ENCODE peak calls at places on chromosomes 12 and 14, in nine cellular contexts. C is suprapubic skin, Z is endothelial cell, Y is foreskin fibroblast, L is astrocyte of the spinal cord, O is GM23338, R is heart left ventricle, I is MM.1S, E is heart right ventricle. G is an unnamed sample.

GRCh38 chr12:107359382-107359781 is 266.0 kb upstream of the CRY1 start:
- DNase-seq in E (no peak), Y (peak), L (peak), O (no peak), I (no peak), C (no peak), R (no peak), Z (no peak), G (no peak)

GRCh38 chr12:21819236-21819635 is 44.7 kb upstream of the KCNJ8 start:
- DNase-seq in Z (no peak), O (peak), C (no peak), R (no peak), I (no peak), L (peak), E (no peak), Y (peak), G (no peak)

GRCh38 chr14:71063351-71063750 is 156.1 kb downstream of the PCNX1 start:
- DNase-seq in Z (no peak), I (no peak), R (no peak), Y (no peak), E (no peak), L (no peak), O (no peak), C (no peak), G (no peak)

GRCh38 chr12:38898001-38898684 is 7.2 kb downstream of the CPNE8 start:
- DNase-seq in L (no peak), Z (no peak), E (no peak), R (no peak), O (peak), I (no peak), Y (no peak), C (no peak), G (no peak)

GRCh38 chr12:51520576-51521325 is 70.3 kb upstream of the SCN8A start:
- DNase-seq in Z (no peak), Y (no peak), O (peak), I (no peak), E (no peak), L (no peak), C (no peak), R (no peak), G (no peak)

GRCh38 chr12:46764005-46764404 is 61.8 kb downstream of the SLC38A4 start:
- DNase-seq in E (no peak), R (no peak), I (no peak), L (no peak), Y (no peak), Z (no peak), O (no peak), C (no peak), G (no peak)

GRCh38 chr14:103177376-103177775 is 54.1 kb downstream of the TNFAIP2 start:
- DNase-seq in O (no peak), L (no peak), Z (no peak), E (no peak), I (no peak), C (no peak), R (no peak), Y (no peak), G (no peak)

GRCh38 chr12:53300187-53300586 is 692 bp downstream of the MYG1 start:
- DNase-seq in O (peak), Y (peak), R (no peak), Z (no peak), L (peak), I (no peak), C (no peak), E (no peak), G (no peak)

GRCh38 chr14:103711516-103712431 is 3.5 kb downstream of the XRCC3 start:
- DNase-seq in R (peak), E (peak), I (no peak), Y (no peak), C (no peak), Z (no peak), O (no peak), L (no peak), G (no peak)

GRCh38 chr12:120490833-120491512 is 4.9 kb upstream of the DYNLL1 start:
- DNase-seq in Z (no peak), I (no peak), R (peak), Y (no peak), E (no peak), O (no peak), L (no peak), C (no peak), G (no peak)

GRCh38 chr14:75906680-75907280 is 75.0 kb downstream of the TGFB3 start:
- DNase-seq in R (peak), Y (peak), L (peak), E (peak), Z (peak), I (peak), O (peak), C (no peak), G (peak)

GRCh38 chr12:95037906-95038305 is 34.4 kb upstream of the NDUFA12 start:
- DNase-seq in C (no peak), R (no peak), L (no peak), O (no peak), I (no peak), Y (no peak), Z (no peak), E (no peak), G (no peak)

GRCh38 chr12:5247144-5247543 is 184.8 kb upstream of the NTF3 start:
- DNase-seq in Z (no peak), O (no peak), L (no peak), I (no peak), R (no peak), E (no peak), Y (no peak), C (no peak), G (no peak)

GRCh38 chr12:86513206-86513605 is 257.0 kb upstream of the MGAT4C start:
- DNase-seq in I (no peak), Z (no peak), R (no peak), C (no peak), E (no peak), O (no peak), L (no peak), Y (no peak), G (no peak)

GRCh38 chr14:72801841-72802587 is 91.9 kb downstream of the DPF3 start:
- DNase-seq in L (no peak), Z (no peak), E (no peak), Y (no peak), I (no peak), R (no peak), C (no peak), O (no peak), G (no peak)

GRCh38 chr14:101876539-101876938 is 87.8 kb upstream of the DYNC1H1 start:
- DNase-seq in Y (peak), I (peak), C (peak), R (peak), O (no peak), Z (no peak), L (no peak), E (peak), G (peak)

GRCh38 chr12:13208533-13209278 is 12.2 kb downstream of the EMP1 start:
- DNase-seq in R (no peak), L (no peak), C (no peak), I (peak), O (peak), E (no peak), Y (no peak), Z (peak), G (no peak)

GRCh38 chr12:126760109-126760508 is 1506.9 kb upstream of the TMEM132C start:
- DNase-seq in E (no peak), Z (no peak), L (no peak), R (no peak), Y (no peak), O (no peak), C (no peak), I (no peak), G (no peak)

GRCh38 chr12:12628013-12628412 is 16.3 kb downstream of the CREBL2 start:
- DNase-seq in L (no peak), Y (no peak), E (no peak), O (no peak), I (no peak), R (no peak), Z (no peak), C (no peak), G (no peak)

GRCh38 chr12:13182881-13183280 is 13.6 kb upstream of the EMP1 start:
- DNase-seq in L (no peak), C (no peak), R (no peak), Y (no peak), I (no peak), E (no peak), O (no peak), Z (no peak), G (no peak)

GRCh38 chr12:55965941-55966407 is at the start of gene PMEL:
- DNase-seq in I (peak), E (no peak), L (no peak), Y (no peak), R (no peak), C (no peak), Z (peak), O (peak), G (no peak)

GRCh38 chr14:55789442-55789841 is 209.4 kb downstream of the KTN1 start:
- DNase-seq in R (no peak), I (no peak), Y (no peak), O (no peak), L (no peak), C (no peak), E (no peak), Z (no peak), G (no peak)

GRCh38 chr12:29901585-29901984 is 117.8 kb upstream of the TMTC1 start:
- DNase-seq in L (no peak), E (no peak), C (no peak), I (no peak), R (no peak), Z (no peak), Y (no peak), O (peak), G (no peak)

GRCh38 chr14:91681116-91681515 is 50.8 kb downstream of the CATSPERB start:
- DNase-seq in Z (no peak), C (no peak), O (no peak), R (no peak), I (no peak), Y (no peak), E (no peak), L (no peak), G (no peak)

GRCh38 chr12:3791475-3791874 is 38.6 kb upstream of the CRACR2A start:
- DNase-seq in R (no peak), I (no peak), C (no peak), L (no peak), O (no peak), E (no peak), Z (no peak), Y (no peak), G (no peak)

GRCh38 chr14:83994020-83994419 is 1535.9 kb upstream of the FLRT2 start:
- DNase-seq in R (no peak), O (no peak), Z (no peak), C (no peak), I (no peak), Y (peak), L (peak), E (no peak), G (no peak)

GRCh38 chr12:79688376-79689040 is 2.3 kb downstream of the PAWR start:
- DNase-seq in L (peak), Z (no peak), C (no peak), O (no peak), I (peak), Y (no peak), E (no peak), R (no peak), G (peak)

GRCh38 chr12:113092478-113093408 is 36.2 kb downstream of the DTX1 start:
- DNase-seq in Y (no peak), O (peak), I (no peak), Z (peak), C (peak), E (no peak), L (no peak), R (peak), G (peak)

GRCh38 chr14:106840258-106840657 is 1313.9 kb downstream of the TMEM121 start:
- DNase-seq in L (no peak), Y (no peak), C (no peak), Z (no peak), O (no peak), E (no peak), R (no peak), I (no peak), G (no peak)

GRCh38 chr14:104573930-104574329 is 5.6 kb upstream of the C14orf180 start:
- DNase-seq in R (peak), O (no peak), E (no peak), Z (no peak), C (no peak), L (no peak), Y (no peak), I (no peak), G (no peak)

GRCh38 chr12:103768467-103769123 is 72.4 kb downstream of the NT5DC3 start:
- DNase-seq in E (no peak), L (peak), Z (no peak), C (no peak), O (no peak), Y (no peak), I (no peak), R (no peak), G (no peak)
- TF ChIP-seq CTCF in E (no peak), L (peak), Z (no peak), C (no peak), O (peak), Y (no peak), I (no peak), R (no peak), G (no peak)

GRCh38 chr12:98644433-98644711 is 216 bp downstream of the IKBIP start:
- DNase-seq in C (no peak), L (no peak), I (no peak), Y (peak), Z (peak), E (no peak), O (no peak), R (no peak), G (peak)
- TF ChIP-seq CTCF in C (no peak), L (no peak), I (peak), Y (no peak), Z (no peak), E (peak), O (no peak), R (peak), G (no peak)

GRCh38 chr12:119206348-119207075 is 27.8 kb downstream of the HSPB8 start:
- DNase-seq in L (no peak), R (no peak), Y (no peak), E (no peak), I (no peak), Z (no peak), C (no peak), O (peak), G (no peak)
- TF ChIP-seq CTCF in L (no peak), R (peak), Y (no peak), E (peak), I (no peak), Z (no peak), C (no peak), O (peak), G (no peak)

DNA sequence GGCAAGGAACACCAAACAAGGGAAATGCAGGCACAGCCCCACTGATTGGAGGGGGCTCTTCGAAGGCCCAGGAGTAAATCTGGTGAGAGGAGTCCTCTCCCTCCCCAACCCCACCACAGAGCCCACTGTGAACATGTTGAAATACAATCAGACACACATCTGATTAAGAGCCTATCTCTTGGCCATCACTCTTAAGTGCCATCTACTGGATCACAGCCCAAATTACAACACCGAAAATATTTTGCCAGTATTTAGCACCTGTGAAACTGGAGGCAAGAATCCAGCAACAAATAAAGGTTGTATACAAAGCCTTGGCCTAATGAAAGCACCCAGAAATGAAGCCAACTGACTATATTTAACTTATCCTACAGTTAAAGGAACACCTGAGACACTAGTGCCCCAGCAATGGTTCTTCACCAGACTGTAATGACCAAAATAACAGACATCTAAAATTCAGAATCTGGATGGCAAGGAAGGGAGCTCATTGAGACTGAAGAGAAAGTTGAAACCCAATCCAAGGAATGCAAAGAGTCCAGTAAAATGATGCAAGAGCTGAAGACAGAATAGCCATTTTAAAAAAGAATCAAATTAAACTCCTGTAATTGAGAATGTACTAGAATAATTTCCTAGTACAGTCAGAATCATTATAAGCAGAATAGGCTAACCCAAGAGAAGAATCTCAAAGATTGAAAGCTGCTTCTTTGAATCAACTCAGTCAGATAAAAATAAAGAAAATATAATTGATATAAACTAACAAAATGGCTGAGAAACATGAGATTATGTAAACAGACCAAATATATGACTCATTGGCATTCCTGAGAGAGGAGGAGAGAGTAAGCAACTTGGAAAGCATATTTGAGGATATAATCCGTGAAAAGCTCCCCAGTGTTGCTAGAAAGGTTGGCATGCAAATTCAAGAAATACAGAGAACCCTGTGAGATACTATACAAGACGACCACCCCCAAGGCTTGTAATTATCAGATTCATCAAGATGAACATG is 1117.0 kb downstream of the FLRT2 start:
- DNase-seq in Y (peak), E (no peak), O (peak), R (no peak), L (peak), Z (no peak), I (peak), C (no peak), G (no peak)
- TF ChIP-seq CTCF in Y (no peak), E (no peak), O (peak), R (no peak), L (peak), Z (no peak), I (peak), C (no peak), G (no peak)